ENCODE peak calls at places on chromosomes 6 and 20, in six cellular contexts. O is central memory CD4-positive, alpha-beta T cell; Q is stimulated activated CD8-positive, alpha-beta memory T cell treated with anti-CD3 and anti-CD28 coated beads, Interleukin-15, amount 100 ng/mL, for 1 hour; N is germinal center; X is NCI-H69; L is stimulated activated CD4-positive, alpha-beta T cell treated with anti-CD3 and anti-CD28 coated beads, Interleukin-4, amount 100 ng/mL, for 48 hours. B is an unnamed sample.
A peak's percentile ranks its signal among the peaks of the same experiment; 100 is the strongest.

GRCh38 chr6:126628125-126628524 is 288.2 kb downstream of the CENPW start:
- DNase-seq in O (no peak), Q (no peak), N (no peak), X (peak; percentile 33), L (no peak), B (no peak)

GRCh38 chr20:10637062-10637559 is 36.7 kb downstream of the JAG1 start:
- DNase-seq in O (no peak), Q (no peak), N (no peak), X (peak; percentile 53), L (no peak), B (peak; percentile 75)

GRCh38 chr6:112485813-112486212 is 138.7 kb downstream of the RFPL4B start:
- DNase-seq in O (no peak), Q (no peak), N (no peak), X (no peak), L (no peak), B (peak; percentile 40)

GRCh38 chr6:33013608-33014007 is 4.2 kb upstream of the HLA-DOA start:
- DNase-seq in O (no peak), Q (no peak), N (no peak), X (peak; percentile 12), L (no peak), B (no peak)

GRCh38 chr6:106490453-106490852 is 129.9 kb downstream of the CRYBG1 start:
- DNase-seq in O (no peak), Q (no peak), N (no peak), X (no peak), L (no peak), B (no peak)

GRCh38 chr6:39037082-39037487 is 11.5 kb upstream of the GLP1R start:
- DNase-seq in O (no peak), Q (no peak), N (no peak), X (no peak), L (no peak), B (no peak)

GRCh38 chr6:117344444-117345291 is 79.3 kb downstream of the VGLL2 start:
- DNase-seq in O (no peak), Q (no peak), N (no peak), X (peak; percentile 1), L (no peak), B (no peak)

GRCh38 chr20:45311589-45312211 is 3.6 kb upstream of the MATN4 start:
- DNase-seq in O (peak; percentile 30), Q (peak; percentile 34), N (peak; percentile 78), X (peak; percentile 71), L (peak; percentile 70), B (peak; percentile 45)

GRCh38 chr6:38997128-38997761 is 51.3 kb upstream of the GLP1R start:
- DNase-seq in O (no peak), Q (no peak), N (peak; percentile 19), X (peak; percentile 10), L (peak; percentile 16), B (peak; percentile 14)

GRCh38 chr6:121756643-121757042 is 321.2 kb downstream of the GJA1 start:
- DNase-seq in O (no peak), Q (no peak), N (no peak), X (no peak), L (no peak), B (no peak)